ENCODE peak calls at places on chromosomes 16 and 17, in five cellular contexts. One of them, this sample, is unnamed.

GRCh38 chr16:67641779-67642708 is 2.9 kb upstream of the CARMIL2 start:
- DNase-seq in H1: no peak
- DNase-seq in SK-N-MC: no peak
- DNase-seq in NCI-H1105 treated with DMSO at 0.1 percent for 48 hours: no peak
- DNase-seq in kidney glomerular epithelial cell: no peak
- DNase-seq in this sample: no peak

GRCh38 chr16:72093448-72094265 is at the start of the genes DHX38 and TXNL4B:
- DNase-seq in kidney glomerular epithelial cell: peak
- DNase-seq in NCI-H1105 treated with DMSO at 0.1 percent for 48 hours: peak
- DNase-seq in H1: peak
- DNase-seq in SK-N-MC: peak
- DNase-seq in this sample: peak

GRCh38 chr16:71840052-71840451 is 5.7 kb upstream of the ATXN1L start:
- DNase-seq in H1: no peak
- DNase-seq in kidney glomerular epithelial cell: no peak
- DNase-seq in SK-N-MC: no peak
- DNase-seq in NCI-H1105 treated with DMSO at 0.1 percent for 48 hours: no peak
- DNase-seq in this sample: no peak

GRCh38 chr17:38712593-38712992 is 7.5 kb downstream of the MLLT6 start:
- DNase-seq in SK-N-MC: no peak
- DNase-seq in NCI-H1105 treated with DMSO at 0.1 percent for 48 hours: no peak
- DNase-seq in kidney glomerular epithelial cell: no peak
- DNase-seq in H1: no peak
- DNase-seq in this sample: no peak

GRCh38 chr17:4487820-4488716 is 10.6 kb upstream of the SPNS2 start:
- DNase-seq in NCI-H1105 treated with DMSO at 0.1 percent for 48 hours: no peak
- DNase-seq in H1: no peak
- DNase-seq in kidney glomerular epithelial cell: no peak
- DNase-seq in SK-N-MC: no peak
- DNase-seq in this sample: no peak

GRCh38 chr17:17402558-17402957 is 74.2 kb upstream of the MED9 start:
- DNase-seq in H1: no peak
- DNase-seq in kidney glomerular epithelial cell: peak
- DNase-seq in SK-N-MC: no peak
- DNase-seq in NCI-H1105 treated with DMSO at 0.1 percent for 48 hours: no peak
- DNase-seq in this sample: no peak

GRCh38 chr17:74935585-74936469 is at the start of gene OTOP3:
- DNase-seq in NCI-H1105 treated with DMSO at 0.1 percent for 48 hours: peak
- DNase-seq in SK-N-MC: no peak
- DNase-seq in kidney glomerular epithelial cell: no peak
- DNase-seq in H1: no peak
- DNase-seq in this sample: peak

GRCh38 chr17:47808830-47809480 is 12.6 kb downstream of the OSBPL7 start:
- DNase-seq in SK-N-MC: no peak
- DNase-seq in kidney glomerular epithelial cell: no peak
- DNase-seq in H1: no peak
- DNase-seq in NCI-H1105 treated with DMSO at 0.1 percent for 48 hours: no peak
- DNase-seq in this sample: no peak

GRCh38 chr17:78325076-78325712 is 34.7 kb downstream of the SOCS3 start:
- DNase-seq in kidney glomerular epithelial cell: no peak
- DNase-seq in H1: no peak
- DNase-seq in SK-N-MC: no peak
- DNase-seq in NCI-H1105 treated with DMSO at 0.1 percent for 48 hours: no peak
- DNase-seq in this sample: no peak

GRCh38 chr17:56319531-56319930 is 166.3 kb downstream of the ANKFN1 start:
- DNase-seq in H1: no peak
- DNase-seq in kidney glomerular epithelial cell: peak
- DNase-seq in NCI-H1105 treated with DMSO at 0.1 percent for 48 hours: peak
- DNase-seq in SK-N-MC: peak
- DNase-seq in this sample: peak

GRCh38 chr17:17416400-17417360 is 60.1 kb upstream of the MED9 start:
- DNase-seq in H1: no peak
- DNase-seq in SK-N-MC: no peak
- DNase-seq in kidney glomerular epithelial cell: no peak
- DNase-seq in NCI-H1105 treated with DMSO at 0.1 percent for 48 hours: no peak
- DNase-seq in this sample: peak

GRCh38 chr17:50062323-50063243 is 6.7 kb downstream of the ITGA3 start:
- DNase-seq in SK-N-MC: no peak
- DNase-seq in H1: no peak
- DNase-seq in kidney glomerular epithelial cell: peak
- DNase-seq in NCI-H1105 treated with DMSO at 0.1 percent for 48 hours: peak
- DNase-seq in this sample: no peak

GRCh38 chr17:37717627-37718382 is 27.1 kb downstream of the HNF1B start:
- DNase-seq in H1: no peak
- DNase-seq in NCI-H1105 treated with DMSO at 0.1 percent for 48 hours: no peak
- DNase-seq in kidney glomerular epithelial cell: no peak
- DNase-seq in SK-N-MC: no peak
- DNase-seq in this sample: no peak

GRCh38 chr16:78869492-78869891 is 731.0 kb downstream of the MAF start:
- DNase-seq in H1: no peak
- DNase-seq in kidney glomerular epithelial cell: no peak
- DNase-seq in NCI-H1105 treated with DMSO at 0.1 percent for 48 hours: no peak
- DNase-seq in SK-N-MC: no peak
- DNase-seq in this sample: no peak

GRCh38 chr17:82789051-82789592 is 37.3 kb downstream of the TBCD start:
- DNase-seq in kidney glomerular epithelial cell: no peak
- DNase-seq in NCI-H1105 treated with DMSO at 0.1 percent for 48 hours: no peak
- DNase-seq in SK-N-MC: no peak
- DNase-seq in H1: no peak
- DNase-seq in this sample: no peak

GRCh38 chr16:4313563-4314531 is 2.0 kb upstream of the GLIS2 start:
- DNase-seq in NCI-H1105 treated with DMSO at 0.1 percent for 48 hours: no peak
- DNase-seq in H1: no peak
- DNase-seq in SK-N-MC: no peak
- DNase-seq in kidney glomerular epithelial cell: peak
- DNase-seq in this sample: peak

GRCh38 chr16:47886631-47887415 is 269.0 kb downstream of the ABCC12 start:
- DNase-seq in SK-N-MC: no peak
- DNase-seq in NCI-H1105 treated with DMSO at 0.1 percent for 48 hours: no peak
- DNase-seq in H1: no peak
- DNase-seq in kidney glomerular epithelial cell: no peak
- DNase-seq in this sample: peak

GRCh38 chr16:84111481-84111880 is 5.3 kb downstream of the MBTPS1 start:
- DNase-seq in NCI-H1105 treated with DMSO at 0.1 percent for 48 hours: no peak
- DNase-seq in SK-N-MC: no peak
- DNase-seq in H1: no peak
- DNase-seq in kidney glomerular epithelial cell: no peak
- DNase-seq in this sample: no peak

GRCh38 chr17:44919411-44919810 is 4.1 kb upstream of the GFAP start:
- DNase-seq in H1: no peak
- DNase-seq in NCI-H1105 treated with DMSO at 0.1 percent for 48 hours: no peak
- DNase-seq in SK-N-MC: no peak
- DNase-seq in kidney glomerular epithelial cell: no peak
- DNase-seq in this sample: no peak

GRCh38 chr17:18033442-18034099 is 5.4 kb downstream of the ATPAF2 start:
- DNase-seq in NCI-H1105 treated with DMSO at 0.1 percent for 48 hours: peak
- DNase-seq in H1: peak
- DNase-seq in SK-N-MC: peak
- DNase-seq in kidney glomerular epithelial cell: peak
- DNase-seq in this sample: peak

GRCh38 chr16:56311208-56312027 is 113.9 kb downstream of the AMFR start:
- DNase-seq in NCI-H1105 treated with DMSO at 0.1 percent for 48 hours: peak
- DNase-seq in kidney glomerular epithelial cell: no peak
- DNase-seq in H1: no peak
- DNase-seq in SK-N-MC: no peak
- DNase-seq in this sample: peak

GRCh38 chr17:7192271-7192937 is 13.2 kb upstream of the ASGR1 start:
- DNase-seq in NCI-H1105 treated with DMSO at 0.1 percent for 48 hours: no peak
- DNase-seq in SK-N-MC: no peak
- DNase-seq in kidney glomerular epithelial cell: no peak
- DNase-seq in H1: no peak
- DNase-seq in this sample: no peak

GRCh38 chr16:87463722-87464690 is 28.8 kb downstream of the ZCCHC14 start:
- DNase-seq in NCI-H1105 treated with DMSO at 0.1 percent for 48 hours: no peak
- DNase-seq in SK-N-MC: no peak
- DNase-seq in H1: no peak
- DNase-seq in kidney glomerular epithelial cell: peak
- DNase-seq in this sample: no peak

GRCh38 chr17:77446959-77447634 is 306.3 kb downstream of the SEC14L1 start:
- DNase-seq in NCI-H1105 treated with DMSO at 0.1 percent for 48 hours: no peak
- DNase-seq in H1: no peak
- DNase-seq in SK-N-MC: no peak
- DNase-seq in kidney glomerular epithelial cell: peak
- DNase-seq in this sample: no peak

GRCh38 chr17:46977348-46977747 is 1.7 kb downstream of the RPRML start:
- DNase-seq in SK-N-MC: no peak
- DNase-seq in H1: peak
- DNase-seq in NCI-H1105 treated with DMSO at 0.1 percent for 48 hours: peak
- DNase-seq in kidney glomerular epithelial cell: no peak
- DNase-seq in this sample: peak

GRCh38 chr16:86874141-86874540 is 295.8 kb downstream of the FOXL1 start:
- DNase-seq in SK-N-MC: no peak
- DNase-seq in kidney glomerular epithelial cell: no peak
- DNase-seq in NCI-H1105 treated with DMSO at 0.1 percent for 48 hours: no peak
- DNase-seq in H1: peak
- DNase-seq in this sample: no peak

GRCh38 chr16:10892782-10893181 is 15.8 kb downstream of the CIITA start:
- DNase-seq in NCI-H1105 treated with DMSO at 0.1 percent for 48 hours: no peak
- DNase-seq in H1: no peak
- DNase-seq in SK-N-MC: no peak
- DNase-seq in kidney glomerular epithelial cell: no peak
- DNase-seq in this sample: no peak

GRCh38 chr17:12277827-12278226 is 257.1 kb downstream of the MAP2K4 start:
- DNase-seq in H1: no peak
- DNase-seq in NCI-H1105 treated with DMSO at 0.1 percent for 48 hours: no peak
- DNase-seq in kidney glomerular epithelial cell: no peak
- DNase-seq in SK-N-MC: no peak
- DNase-seq in this sample: no peak

GRCh38 chr16:85005278-85006069 is 5.9 kb downstream of the ZDHHC7 start:
- DNase-seq in kidney glomerular epithelial cell: peak
- DNase-seq in NCI-H1105 treated with DMSO at 0.1 percent for 48 hours: no peak
- DNase-seq in H1: no peak
- DNase-seq in SK-N-MC: no peak
- DNase-seq in this sample: no peak

GRCh38 chr16:2836646-2837508 is 6.8 kb downstream of the ZG16B start:
- DNase-seq in SK-N-MC: no peak
- DNase-seq in NCI-H1105 treated with DMSO at 0.1 percent for 48 hours: no peak
- DNase-seq in H1: no peak
- DNase-seq in kidney glomerular epithelial cell: no peak
- DNase-seq in this sample: no peak

GRCh38 chr16:82945420-82946096 is 318.8 kb downstream of the CDH13 start:
- DNase-seq in SK-N-MC: no peak
- DNase-seq in NCI-H1105 treated with DMSO at 0.1 percent for 48 hours: no peak
- DNase-seq in kidney glomerular epithelial cell: no peak
- DNase-seq in H1: no peak
- DNase-seq in this sample: no peak

GRCh38 chr16:2366660-2367309 is 26.3 kb upstream of the ABCA3 start:
- DNase-seq in SK-N-MC: no peak
- DNase-seq in kidney glomerular epithelial cell: no peak
- DNase-seq in H1: no peak
- DNase-seq in NCI-H1105 treated with DMSO at 0.1 percent for 48 hours: no peak
- DNase-seq in this sample: no peak

GRCh38 chr16:53358884-53359283 is 75.4 kb upstream of the RBL2 start:
- DNase-seq in kidney glomerular epithelial cell: no peak
- DNase-seq in NCI-H1105 treated with DMSO at 0.1 percent for 48 hours: no peak
- DNase-seq in SK-N-MC: no peak
- DNase-seq in H1: no peak
- DNase-seq in this sample: peak

GRCh38 chr17:43979011-43979410 is 25.3 kb upstream of the PYY start:
- DNase-seq in kidney glomerular epithelial cell: no peak
- DNase-seq in H1: no peak
- DNase-seq in NCI-H1105 treated with DMSO at 0.1 percent for 48 hours: no peak
- DNase-seq in SK-N-MC: no peak
- DNase-seq in this sample: no peak

GRCh38 chr17:35051579-35052239 is 11.8 kb downstream of the RFFL start:
- DNase-seq in kidney glomerular epithelial cell: no peak
- DNase-seq in NCI-H1105 treated with DMSO at 0.1 percent for 48 hours: no peak
- DNase-seq in H1: no peak
- DNase-seq in SK-N-MC: no peak
- DNase-seq in this sample: no peak

GRCh38 chr17:71023631-71024030 is 854.3 kb downstream of the KCNJ2 start:
- DNase-seq in kidney glomerular epithelial cell: peak
- DNase-seq in SK-N-MC: no peak
- DNase-seq in NCI-H1105 treated with DMSO at 0.1 percent for 48 hours: peak
- DNase-seq in H1: no peak
- DNase-seq in this sample: peak

GRCh38 chr16:81680444-81681263 is 98.4 kb upstream of the PLCG2 start:
- DNase-seq in SK-N-MC: no peak
- DNase-seq in H1: no peak
- DNase-seq in NCI-H1105 treated with DMSO at 0.1 percent for 48 hours: no peak
- DNase-seq in kidney glomerular epithelial cell: no peak
- DNase-seq in this sample: no peak

GRCh38 chr17:13353590-13353989 is 248.1 kb downstream of the HS3ST3A1 start:
- DNase-seq in kidney glomerular epithelial cell: no peak
- DNase-seq in H1: no peak
- DNase-seq in NCI-H1105 treated with DMSO at 0.1 percent for 48 hours: no peak
- DNase-seq in SK-N-MC: no peak
- DNase-seq in this sample: no peak

GRCh38 chr16:28981517-28981916 is 3.3 kb upstream of the LAT start:
- DNase-seq in NCI-H1105 treated with DMSO at 0.1 percent for 48 hours: no peak
- DNase-seq in SK-N-MC: peak
- DNase-seq in H1: no peak
- DNase-seq in kidney glomerular epithelial cell: no peak
- DNase-seq in this sample: no peak

GRCh38 chr16:1093284-1094123 is 2.5 kb downstream of the C1QTNF8 start:
- DNase-seq in kidney glomerular epithelial cell: no peak
- DNase-seq in SK-N-MC: no peak
- DNase-seq in NCI-H1105 treated with DMSO at 0.1 percent for 48 hours: no peak
- DNase-seq in H1: no peak
- DNase-seq in this sample: peak

This sample was measured in NCI-H146.